ENCODE peak calls at places on chromosomes 12 and 14, in seven cellular contexts. H, U, E, W, P, M and D are unnamed samples.

GRCh38 chr14:76312821-76313220 is 63.1 kb upstream of the ESRRB start:
- DNase-seq in M (no peak), W (no peak), P (no peak), H (no peak), E (no peak), U (no peak), D (no peak)

GRCh38 chr12:131687346-131688125 is 23.4 kb upstream of the SFSWAP start:
- DNase-seq in W (no peak), M (no peak), P (no peak), U (no peak), E (no peak), H (peak; percentile 55), D (no peak)

GRCh38 chr12:125090437-125090836 is 25.2 kb downstream of the AACS start:
- DNase-seq in H (no peak), M (no peak), U (no peak), W (no peak), P (no peak), E (no peak), D (no peak)

GRCh38 chr14:94388896-94389469 is 581 bp upstream of the SERPINA1 start:
- DNase-seq in M (no peak), U (no peak), H (no peak), E (no peak), P (no peak), W (no peak), D (no peak)

GRCh38 chr12:24820872-24821271 is 128.0 kb downstream of the BCAT1 start:
- DNase-seq in H (no peak), P (no peak), E (no peak), U (no peak), W (no peak), M (no peak), D (no peak)

GRCh38 chr14:32205984-32206383 is 2.9 kb upstream of the RNU6-8 start:
- DNase-seq in E (no peak), U (no peak), M (no peak), P (no peak), W (no peak), H (no peak), D (no peak)

GRCh38 chr12:88299567-88300101 is 157.5 kb downstream of the TMTC3 start:
- DNase-seq in H (no peak), U (peak; percentile 89), W (no peak), P (no peak), E (no peak), M (no peak), D (no peak)

GRCh38 chr12:60148831-60149230 is 553.0 kb downstream of the SLC16A7 start:
- DNase-seq in U (peak; percentile 50), P (no peak), M (no peak), E (no peak), H (no peak), W (no peak), D (no peak)

GRCh38 chr14:86796221-86797074 is 1196.5 kb downstream of the GALC start:
- DNase-seq in U (no peak), P (no peak), H (no peak), M (no peak), E (no peak), W (no peak), D (no peak)

GRCh38 chr12:71438670-71439361 is 782 bp upstream of the LGR5 start:
- DNase-seq in W (no peak), E (no peak), U (no peak), M (no peak), P (no peak), H (no peak), D (no peak)

GRCh38 chr14:104443391-104444158 is 136.0 kb upstream of the C14orf180 start:
- DNase-seq in P (peak; percentile 38), W (no peak), E (no peak), U (no peak), H (no peak), M (no peak), D (no peak)

GRCh38 chr12:67710582-67710981 is 62.0 kb downstream of the DYRK2 start:
- DNase-seq in U (no peak), M (no peak), E (no peak), W (peak; percentile 50), H (no peak), P (no peak), D (no peak)

GRCh38 chr12:104365921-104366410 is 62.4 kb downstream of the EID3 start:
- DNase-seq in W (no peak), P (no peak), H (no peak), U (no peak), E (no peak), M (no peak), D (no peak)
- H3K27ac ChIP-seq in W (no peak overlapping the region), P (no peak overlapping the region), H (no peak overlapping the region), U (no peak overlapping the region), E (no peak overlapping the region), M (no peak overlapping the region), D (no peak overlapping the region)

GRCh38 chr12:93167841-93168492 is 209.8 kb upstream of the NUDT4 start:
- DNase-seq in P (no peak), H (no peak), U (no peak), M (no peak), E (no peak), W (peak; percentile 59), D (no peak)
- H3K27ac ChIP-seq in P (no peak overlapping the region), H (no peak overlapping the region), U (no peak overlapping the region), M (no peak overlapping the region), E (peak overlapping the region; percentile 55), W (peak overlapping the region; percentile 39), D (no peak overlapping the region)

GRCh38 chr14:103315368-103315911 is 18.6 kb upstream of the EIF5 start:
- DNase-seq in U (no peak), P (peak; percentile 57), E (no peak), H (no peak), M (no peak), W (peak; percentile 63), D (no peak)

GRCh38 chr14:103315941-103316340 is 18.1 kb upstream of the EIF5 start:
- DNase-seq in H (no peak), M (no peak), E (no peak), W (no peak), U (no peak), P (peak; percentile 33), D (no peak)

GRCh38 chr14:103316723-103317122 is 17.3 kb upstream of the EIF5 start:
- DNase-seq in U (no peak), P (peak; percentile 48), W (no peak), H (peak; percentile 76), M (no peak), E (no peak), D (no peak)

GRCh38 chr14:103313704-103314103 is 20.3 kb upstream of the EIF5 start:
- DNase-seq in W (no peak), H (no peak), U (no peak), E (peak; percentile 12), P (peak; percentile 17), M (no peak), D (no peak)

GRCh38 chr14:103314496-103315277 is 19.4 kb upstream of the EIF5 start:
- DNase-seq in H (no peak), U (no peak), W (no peak), P (peak; percentile 47), E (no peak), M (no peak), D (no peak)
- H3K27ac ChIP-seq in H (no peak overlapping the region), U (no peak overlapping the region), W (no peak overlapping the region), P (no peak overlapping the region), E (no peak overlapping the region), M (no peak overlapping the region), D (no peak overlapping the region)

GRCh38 chr12:57154076-57154475 is 6.7 kb upstream of the LRP1-AS start:
- DNase-seq in P (no peak), W (no peak), E (no peak), M (no peak), H (no peak), U (no peak), D (no peak)

GRCh38 chr12:57152408-57153038 is 5.1 kb upstream of the LRP1-AS start:
- DNase-seq in U (no peak), E (no peak), H (no peak), M (no peak), W (no peak), P (peak; percentile 85), D (no peak)

GRCh38 chr12:57153420-57153997 is 6.1 kb upstream of the LRP1-AS start:
- DNase-seq in U (no peak), M (no peak), E (no peak), P (no peak), W (no peak), H (no peak), D (no peak)

GRCh38 chr12:57156701-57157403 is 9.4 kb upstream of the LRP1-AS start:
- DNase-seq in H (no peak), W (no peak), P (no peak), M (no peak), U (no peak), E (no peak), D (no peak)

DNA sequence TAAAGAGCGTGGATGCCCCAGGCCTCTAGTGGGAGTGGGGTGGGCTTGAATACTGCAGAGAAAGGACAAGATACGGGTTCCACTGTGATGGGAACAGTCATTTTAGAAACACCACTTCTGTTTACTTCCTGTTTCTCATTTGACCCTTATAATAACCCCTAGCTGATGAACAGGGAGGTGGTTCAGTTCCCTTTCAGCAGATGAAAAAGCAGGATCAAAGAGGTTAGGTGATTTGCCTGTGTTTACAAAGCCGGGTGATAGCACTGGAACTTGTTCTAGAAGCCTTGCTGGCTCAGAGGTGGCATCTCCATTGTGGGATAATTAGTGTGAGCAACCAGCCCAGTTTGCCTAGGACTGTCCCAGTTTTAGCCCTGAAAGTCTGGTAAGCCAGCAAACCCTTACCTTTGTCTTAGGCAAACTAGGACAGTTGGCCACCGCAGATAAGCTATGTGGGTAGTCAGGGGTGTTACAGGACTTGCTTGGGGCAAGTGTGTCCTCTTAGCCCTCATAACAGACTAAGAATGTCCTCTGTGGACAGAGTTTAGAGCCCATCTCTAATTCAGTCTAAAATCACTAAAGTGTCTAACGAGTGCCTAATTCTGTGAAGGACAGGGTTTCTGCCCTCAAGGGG is 7.5 kb upstream of the LRP1-AS start:
- DNase-seq in W (no peak), H (no peak), P (no peak), U (no peak), E (no peak), M (no peak), D (no peak)
- H3K27ac ChIP-seq in W (no peak overlapping the region), H (no peak overlapping the region), P (no peak overlapping the region), U (no peak overlapping the region), E (peak overlapping the region; percentile 37), M (no peak overlapping the region), D (no peak overlapping the region)

GRCh38 chr12:117044311-117044710 is 54.9 kb downstream of the TESC start:
- DNase-seq in U (no peak), E (no peak), H (no peak), W (no peak), M (no peak), P (no peak), D (no peak)

GRCh38 chr12:117043598-117043901 is 55.7 kb downstream of the TESC start:
- DNase-seq in H (no peak), E (no peak), U (no peak), W (no peak), P (no peak), M (no peak), D (no peak)

GRCh38 chr12:117045175-117045997 is 53.8 kb downstream of the TESC start:
- DNase-seq in E (peak; percentile 49), H (no peak), W (no peak), P (no peak), U (no peak), M (no peak), D (peak; percentile 60)

GRCh38 chr12:117045998-117046374 is 53.2 kb downstream of the TESC start:
- DNase-seq in M (no peak), W (no peak), H (no peak), U (no peak), E (no peak), P (no peak), D (no peak)

GRCh38 chr12:117044790-117045174 is 54.4 kb downstream of the TESC start:
- DNase-seq in M (no peak), H (no peak), W (no peak), E (no peak), U (no peak), P (no peak), D (no peak)
- H3K27ac ChIP-seq in M (no peak overlapping the region), H (no peak overlapping the region), W (no peak overlapping the region), E (peak overlapping the region; percentile 68), U (no peak overlapping the region), P (no peak overlapping the region), D (peak overlapping the region; percentile 75)